ENCODE peak calls at places on chromosomes 5 and 9, in four cellular contexts. K is WTC11, D is HEK293T, C is HepG2. S is an unnamed sample.

GRCh38 chr9:93151097-93151784 is 17.2 kb upstream of the NINJ1 start:
- DNase-seq in K (no peak), C (no peak), D (no peak), S (no peak)

GRCh38 chr5:61123145-61123544 is 39.1 kb downstream of the SMIM15 start:
- DNase-seq in C (peak; percentile 11), D (no peak), K (no peak), S (no peak)

GRCh38 chr5:142032747-142033631 is 20.2 kb upstream of the GNPDA1 start:
- DNase-seq in K (no peak), C (no peak), D (no peak), S (no peak)

GRCh38 chr5:88675758-88676636 is 207.0 kb downstream of the MEF2C start:
- DNase-seq in D (peak; percentile 68), K (peak; percentile 83), C (no peak), S (peak; percentile 29)

GRCh38 chr9:113935677-113936380 is 59.7 kb downstream of the ZNF618 start:
- DNase-seq in K (no peak), C (no peak), D (no peak), S (no peak)

GRCh38 chr9:133837644-133838597 is 99.8 kb upstream of the SARDH start:
- DNase-seq in D (no peak), C (no peak), K (no peak), S (no peak)

GRCh38 chr5:115414406-115415142 is 118.1 kb upstream of the CCDC112 start:
- DNase-seq in K (no peak), C (no peak), D (no peak), S (no peak)

GRCh38 chr9:27412963-27413362 is 111.1 kb upstream of the IFNK start:
- DNase-seq in K (no peak), C (no peak), D (no peak), S (no peak)

GRCh38 chr5:140540227-140540626 is 7.2 kb upstream of the EIF4EBP3 start:
- DNase-seq in K (no peak), D (no peak), C (no peak), S (no peak)

GRCh38 chr5:71475788-71476384 is 20.4 kb downstream of the BDP1 start:
- DNase-seq in C (peak; percentile 18), D (peak; percentile 59), K (no peak), S (peak; percentile 45)

GRCh38 chr9:26033346-26033745 is 355.1 kb upstream of the TUSC1 start:
- DNase-seq in K (no peak), D (no peak), C (no peak), S (no peak)

GRCh38 chr9:87193925-87194380 is 246.6 kb upstream of the GAS1 start:
- DNase-seq in C (no peak), K (no peak), D (no peak), S (no peak)

GRCh38 chr5:172564883-172565282 is 76.2 kb upstream of the NEURL1B start:
- DNase-seq in D (no peak), C (no peak), K (no peak), S (no peak)

GRCh38 chr9:32456564-32456963 is 69.4 kb downstream of the RIGI start:
- DNase-seq in D (no peak), C (peak; percentile 82), K (no peak), S (no peak)

GRCh38 chr9:83956288-83957028 is 23.6 kb downstream of the HNRNPK start:
- DNase-seq in C (peak; percentile 85), K (peak; percentile 66), D (peak; percentile 79), S (peak; percentile 71)

GRCh38 chr5:93054424-93055165 is 526.4 kb downstream of the NR2F1-AS1 start:
- DNase-seq in K (no peak), C (no peak), D (no peak), S (no peak)

GRCh38 chr9:123420560-123421210 is 64.7 kb downstream of the CRB2 start:
- DNase-seq in C (no peak), K (no peak), D (no peak), S (no peak)

GRCh38 chr5:137856201-137856600 is 11.5 kb upstream of the MYOT start:
- DNase-seq in K (no peak), C (no peak), D (no peak), S (no peak)

GRCh38 chr5:174799146-174799545 is 74.8 kb downstream of the MSX2 start:
- DNase-seq in D (no peak), C (no peak), K (no peak), S (no peak)

GRCh38 chr5:78279194-78279593 is 15.3 kb downstream of the AP3B1 start:
- DNase-seq in D (no peak), K (no peak), C (no peak), S (no peak)

GRCh38 chr5:177964471-177964870 is 31.6 kb downstream of the PROP1 start:
- DNase-seq in K (no peak), C (no peak), D (no peak), S (no peak)

GRCh38 chr9:89177021-89177400 is 1.6 kb downstream of the SHC3 start:
- DNase-seq in D (no peak), K (no peak), C (no peak), S (no peak)

GRCh38 chr5:158883502-158883901 is 216.2 kb downstream of the EBF1 start:
- DNase-seq in D (no peak), C (no peak), K (no peak), S (no peak)

GRCh38 chr5:113387844-113388243 is 46.9 kb downstream of the TSSK1B start:
- DNase-seq in D (no peak), C (no peak), K (no peak), S (no peak)

GRCh38 chr5:77133061-77133758 is 46.1 kb upstream of the ZBED3 start:
- DNase-seq in D (no peak), C (peak; percentile 45), K (no peak), S (no peak)

GRCh38 chr5:42274913-42275312 is 148.3 kb upstream of the GHR start:
- DNase-seq in D (peak; percentile 7), C (no peak), K (no peak), S (no peak)

GRCh38 chr5:150659360-150660107 is 1.5 kb upstream of the MYOZ3 start:
- DNase-seq in K (no peak), D (no peak), C (no peak), S (no peak)

GRCh38 chr5:108798866-108799265 is 51.2 kb downstream of the FER start:
- DNase-seq in D (no peak), K (no peak), C (no peak), S (no peak)

GRCh38 chr5:131747180-131748105 is 49.4 kb downstream of the FNIP1 start:
- DNase-seq in C (no peak), K (no peak), D (no peak), S (peak; percentile 88)

GRCh38 chr5:133907075-133907474 is 61.4 kb downstream of the C5orf15 start:
- DNase-seq in K (no peak), C (no peak), D (no peak), S (no peak)

GRCh38 chr5:61603211-61603908 is 271.3 kb downstream of the ZSWIM6 start:
- DNase-seq in D (no peak), C (no peak), K (peak; percentile 19), S (no peak)

GRCh38 chr5:134224905-134225779 is 731 bp downstream of the PPP2CA start:
- DNase-seq in C (peak; percentile 65), D (peak; percentile 50), K (peak; percentile 74), S (peak; percentile 76)

GRCh38 chr9:109797006-109797405 is 17.0 kb downstream of the PALM2AKAP2 start:
- DNase-seq in D (no peak), K (no peak), C (no peak), S (no peak)

GRCh38 chr5:139787568-139788293 is 7.9 kb upstream of the PSD2 start:
- DNase-seq in C (peak; percentile 66), K (peak; percentile 94), D (peak; percentile 95), S (peak; percentile 96)

GRCh38 chr5:118628672-118629354 is 359.5 kb downstream of the DTWD2 start:
- DNase-seq in K (no peak), D (no peak), C (no peak), S (no peak)
- TF ChIP-seq ELF4 in K (no peak), D (no peak), C (no peak), S (no peak)

GRCh38 chr5:2403296-2403695 is 348.2 kb downstream of the IRX2 start:
- DNase-seq in C (no peak), K (no peak), D (no peak), S (no peak)

GRCh38 chr5:2399804-2400203 is 351.7 kb downstream of the IRX2 start:
- DNase-seq in K (no peak), D (no peak), C (no peak), S (no peak)
- TF ChIP-seq ELF4 in K (no peak), D (no peak), C (no peak), S (no peak)

DNA sequence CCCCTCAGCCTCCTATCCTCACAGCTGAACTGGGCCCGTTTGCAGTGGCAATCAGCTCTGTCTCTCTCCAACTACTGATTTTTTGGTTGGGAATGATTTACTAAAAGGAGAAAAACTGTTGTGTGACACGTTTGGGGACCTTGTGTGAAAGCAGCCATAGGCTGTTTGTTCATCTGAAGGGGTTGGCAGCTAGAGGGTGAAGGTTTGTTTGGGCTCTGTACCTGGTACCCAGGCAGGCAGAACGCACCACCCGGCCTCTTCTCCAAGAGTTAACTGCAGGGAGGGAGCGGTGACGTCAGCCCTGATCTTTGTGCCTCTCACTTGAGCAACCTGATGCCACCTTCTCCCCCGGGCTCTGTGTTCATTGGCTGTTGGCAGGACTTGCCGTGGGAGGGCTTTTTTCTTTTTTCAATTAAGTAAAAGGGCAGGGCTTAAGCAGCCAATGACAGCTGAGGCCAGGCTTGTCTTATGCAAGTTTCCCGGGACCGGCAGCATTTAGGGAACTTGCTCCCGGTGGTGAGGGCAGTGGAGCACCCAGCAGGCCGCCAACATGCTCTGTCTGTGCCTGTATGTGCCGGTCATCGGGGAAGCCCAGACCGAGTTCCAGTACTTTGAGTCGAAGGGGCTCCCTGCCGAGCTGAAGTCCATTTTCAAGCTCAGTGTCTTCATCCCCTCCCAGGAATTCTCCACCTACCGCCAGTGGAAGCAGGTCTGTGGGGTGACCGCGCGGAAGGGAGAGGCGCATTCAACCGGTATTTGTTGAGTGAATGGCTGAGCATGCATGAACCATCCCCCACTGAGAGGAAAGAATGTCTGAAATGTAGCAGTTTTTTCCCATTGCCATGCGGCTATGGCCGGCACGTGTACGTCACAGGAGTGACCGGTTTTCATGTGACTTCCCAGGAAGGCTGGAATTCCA is 29.3 kb downstream of the PTGES2 start:
- DNase-seq in C (peak; percentile 98), K (peak; percentile 93), D (peak; percentile 88), S (peak; percentile 75)
- TF ChIP-seq ELF4 in C (no peak), K (no peak), D (no peak), S (no peak)

DNA sequence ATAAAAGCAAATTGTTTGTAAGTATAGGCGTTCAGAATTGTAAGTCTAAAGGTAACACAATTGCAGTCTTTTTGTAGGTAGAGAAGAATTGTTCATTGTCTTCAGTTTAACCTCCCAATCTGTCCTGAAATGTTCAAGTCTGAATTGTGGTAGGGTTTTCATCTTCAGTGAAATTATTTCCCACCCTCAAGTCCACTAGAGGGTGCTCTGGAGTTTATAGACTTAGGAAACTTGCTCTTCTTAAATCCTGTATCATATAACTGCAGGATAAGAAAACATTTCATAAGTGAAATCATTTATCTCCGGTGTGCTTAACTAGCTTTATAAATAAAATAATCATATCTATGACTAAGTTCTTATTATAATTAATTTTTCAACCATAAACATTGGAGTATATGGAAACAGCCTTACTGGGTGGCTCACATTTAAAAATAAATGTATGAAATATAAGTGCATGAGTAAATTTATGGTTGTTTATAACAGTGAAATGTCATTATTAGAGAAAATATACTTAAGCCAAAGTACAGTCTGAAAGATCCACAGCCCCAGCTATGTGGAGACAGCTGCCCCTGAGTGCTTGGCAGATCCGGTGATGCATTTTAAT is 182.4 kb upstream of the OTULINL start:
- DNase-seq in K (no peak), C (peak; percentile 28), D (peak; percentile 35), S (peak; percentile 49)
- TF ChIP-seq ELF4 in K (no peak), C (no peak), D (no peak), S (no peak)

GRCh38 chr5:32193591-32193990 is 19.5 kb upstream of the GOLPH3 start:
- DNase-seq in C (peak; percentile 86), K (no peak), D (peak; percentile 52), S (no peak)
- TF ChIP-seq ELF4 in C (no peak), K (no peak), D (no peak), S (no peak)

GRCh38 chr5:72854419-72854818 is 38.0 kb downstream of the TNPO1 start:
- DNase-seq in C (no peak), D (no peak), K (no peak), S (no peak)
- TF ChIP-seq ELF4 in C (no peak), D (no peak), K (no peak), S (no peak)

S was measured in K562.